ENCODE peak calls at places on chromosomes 2 and 18, in six cellular contexts. Z is IMR-90, A is H1, Y is H9, M is mesendoderm, U is trophoblast cell. X is an unnamed sample. For H3K4me1, the result is how much of the 10 kb centered on the place peaks cover.

GRCh38 chr2:182920631-182921056 is 54.2 kb upstream of the FRZB start:
- DNase-seq in Z (no peak), A (no peak), Y (no peak), M (no peak), U (no peak), X (no peak)

GRCh38 chr2:143885461-143885860 is 634.5 kb downstream of the ZEB2 start:
- DNase-seq in Z (peak), A (no peak), Y (no peak), M (no peak), U (no peak), X (no peak)

GRCh38 chr2:48279347-48279746 is 250.6 kb upstream of the STON1 start:
- DNase-seq in Z (no peak), A (no peak), Y (no peak), M (no peak), U (no peak), X (no peak)

GRCh38 chr2:65548571-65549261 is 116.3 kb upstream of the SPRED2 start:
- DNase-seq in Z (peak), A (no peak), Y (no peak), M (no peak), U (no peak), X (no peak)

GRCh38 chr18:7980661-7981060 is 413.5 kb downstream of the PTPRM start:
- DNase-seq in Z (no peak), A (no peak), Y (no peak), M (no peak), U (no peak), X (no peak)

GRCh38 chr2:44934521-44934961 is 7.0 kb upstream of the SIX3 start:
- DNase-seq in Z (no peak), A (no peak), Y (peak), M (no peak), U (no peak), X (no peak)

GRCh38 chr18:23355206-23355605 is 97.9 kb upstream of the RIOK3 start:
- DNase-seq in Z (no peak), A (no peak), Y (no peak), M (no peak), U (no peak), X (no peak)

GRCh38 chr18:48791636-48792105 is 159.1 kb downstream of the SMAD7 start:
- DNase-seq in Z (no peak), A (no peak), Y (no peak), M (no peak), U (no peak), X (no peak)

GRCh38 chr2:33839791-33840190 is 240.7 kb upstream of the FAM98A start:
- DNase-seq in Z (no peak), A (no peak), Y (no peak), M (no peak), U (no peak), X (no peak)

GRCh38 chr2:230128943-230129342 is 60.2 kb upstream of the SLC16A14 start:
- DNase-seq in Z (peak), A (no peak), Y (no peak), M (no peak), U (peak), X (no peak)

GRCh38 chr18:8559612-8560011 is 49.6 kb upstream of the RAB12 start:
- DNase-seq in Z (peak), A (no peak), Y (no peak), M (no peak), U (no peak), X (no peak)

GRCh38 chr2:102046135-102046901 is 54.6 kb downstream of the IL1R2 start:
- DNase-seq in Z (peak), A (no peak), Y (no peak), M (no peak), U (no peak), X (no peak)
- H3K18ac ChIP-seq in Z (peak), A (no peak), Y (no peak), M (no peak), U (no peak), X (no peak)

GRCh38 chr18:38933910-38934510 is 1368.4 kb upstream of the CELF4 start:
- DNase-seq in Z (no peak), A (no peak), Y (no peak), M (no peak), U (no peak), X (no peak)

GRCh38 chr18:38931754-38932050 is 1366.1 kb upstream of the CELF4 start:
- DNase-seq in Z (no peak), A (no peak), Y (no peak), M (no peak), U (no peak), X (no peak)

GRCh38 chr18:38932752-38933151 is 1367.2 kb upstream of the CELF4 start:
- DNase-seq in Z (no peak), A (no peak), Y (no peak), M (no peak), U (no peak), X (no peak)

GRCh38 chr18:38933322-38933721 is 1367.7 kb upstream of the CELF4 start:
- DNase-seq in Z (no peak), A (no peak), Y (no peak), M (no peak), U (no peak), X (no peak)

GRCh38 chr18:38930881-38931753 is 1365.5 kb upstream of the CELF4 start:
- DNase-seq in Z (no peak), A (no peak), Y (peak), M (peak), U (no peak), X (no peak)
- H3K9ac ChIP-seq in Z (no peak), A (no peak), Y (no peak), M (no peak), U (no peak), X (no peak)

GRCh38 chr2:54609241-54609640 is 114.2 kb upstream of the EML6 start:
- DNase-seq in Z (no peak), A (no peak), Y (no peak), M (no peak), U (no peak), X (no peak)
- H3K4me1 ChIP-seq in Z (under half), A (under half), Y (under half), M (under half), U (under half), X (under half)

GRCh38 chr2:237446333-237446654 is 32.3 kb upstream of the COL6A3 start:
- DNase-seq in Z (no peak), A (no peak), Y (no peak), M (no peak), U (peak), X (no peak)

GRCh38 chr2:237447496-237447895 is 33.5 kb upstream of the COL6A3 start:
- DNase-seq in Z (no peak), A (no peak), Y (no peak), M (no peak), U (no peak), X (no peak)

GRCh38 chr2:237448171-237448570 is 34.2 kb upstream of the COL6A3 start:
- DNase-seq in Z (no peak), A (no peak), Y (no peak), M (no peak), U (no peak), X (no peak)

GRCh38 chr2:237444026-237444425 is 30.1 kb upstream of the COL6A3 start:
- DNase-seq in Z (no peak), A (no peak), Y (no peak), M (no peak), U (no peak), X (no peak)

GRCh38 chr2:237445611-237446332 is 31.8 kb upstream of the COL6A3 start:
- DNase-seq in Z (no peak), A (no peak), Y (no peak), M (no peak), U (no peak), X (no peak)
- H3K18ac ChIP-seq in Z (no peak), A (no peak), Y (no peak), M (no peak), U (no peak), X (peak)

GRCh38 chr2:239589270-239589825 is 188.5 kb upstream of the HDAC4 start:
- DNase-seq in Z (no peak), A (no peak), Y (no peak), M (no peak), U (no peak), X (no peak)
- H3K9ac ChIP-seq in Z (no peak), A (no peak), Y (no peak), M (no peak), U (no peak), X (no peak)

GRCh38 chr2:172430671-172431070 is 3.3 kb downstream of the ITGA6 start:
- DNase-seq in Z (peak), A (no peak), Y (no peak), M (no peak), U (peak), X (no peak)
- H3K4me1 ChIP-seq in Z (under half), A (under half), Y (under half), M (under half), U (under half), X (under half)

DNA sequence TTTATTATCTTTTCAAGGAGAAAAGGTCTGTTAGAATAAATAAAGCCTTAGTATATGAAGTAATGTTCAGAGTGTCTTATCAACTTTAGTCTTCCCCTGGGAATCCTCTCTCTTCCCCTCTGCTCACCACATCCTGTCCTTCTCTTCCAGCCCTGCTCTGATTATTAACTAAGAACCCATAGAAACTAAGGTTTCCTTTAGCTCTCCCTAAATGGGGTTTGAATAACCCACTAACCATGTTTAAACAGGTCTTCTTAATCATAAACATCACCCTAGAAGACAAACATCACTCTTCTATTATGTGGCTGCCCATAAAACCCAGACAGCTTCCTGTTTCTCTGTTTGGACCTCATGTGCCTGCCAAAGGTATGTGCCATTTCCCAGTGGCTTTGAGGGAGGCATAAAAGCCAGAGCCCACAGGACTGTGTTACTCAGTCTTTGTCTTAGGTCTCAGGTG is 50.1 kb downstream of the SLC14A1 start:
- DNase-seq in Z (peak), A (no peak), Y (no peak), M (no peak), U (no peak), X (no peak)
- H3K18ac ChIP-seq in Z (peak), A (no peak), Y (no peak), M (no peak), U (no peak), X (no peak)

DNA sequence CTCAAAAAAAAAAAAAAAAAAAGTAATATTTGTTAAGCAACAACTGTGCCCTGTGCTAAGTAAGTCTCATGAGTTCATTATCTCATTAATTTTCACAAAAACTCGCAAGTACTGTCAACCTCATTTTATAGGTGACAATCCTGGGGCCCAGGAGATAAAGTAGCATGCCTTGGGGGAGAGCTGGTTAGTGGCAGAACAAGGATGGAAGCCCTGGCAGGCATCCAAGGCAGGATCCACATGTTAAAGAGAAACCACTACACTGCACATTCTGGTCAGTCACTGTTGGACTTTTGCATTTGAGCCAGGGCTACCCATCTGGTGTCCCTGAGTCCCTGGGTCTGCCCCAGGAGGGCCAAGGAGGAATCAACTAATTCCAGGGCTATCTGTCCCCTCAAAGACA is 54.6 kb downstream of the ZFP36L2 start:
- DNase-seq in Z (peak), A (no peak), Y (no peak), M (no peak), U (no peak), X (no peak)
- H3K9ac ChIP-seq in Z (no peak), A (no peak), Y (no peak), M (no peak), U (no peak), X (no peak)

X was measured in neuronal stem cell.